ENCODE peak calls at places on chromosomes 11 and 22, in six cellular contexts. U, G, A, N, O and E are unnamed samples. For H3K4me1 and H3K27me3, the result is how much of the 10 kb centered on the place peaks cover.

GRCh38 chr11:129894281-129895125 is 875 bp downstream of the NFRKB start:
- DNase-seq in U (no peak), G (no peak), A (no peak), N (no peak), O (no peak), E (peak)

GRCh38 chr11:116732740-116733385 is 39.9 kb downstream of the BUD13 start:
- DNase-seq in U (peak), G (peak), A (peak), N (peak), O (peak), E (peak)

GRCh38 chr22:39518996-39519680 is 1.2 kb upstream of the ATF4 start:
- DNase-seq in U (no peak), G (no peak), A (no peak), N (no peak), O (no peak), E (no peak)

GRCh38 chr11:76577921-76578654 is 92.5 kb downstream of the LRRC32 start:
- DNase-seq in U (no peak), G (no peak), A (no peak), N (no peak), O (no peak), E (no peak)

GRCh38 chr11:61904539-61905048 is 12.8 kb downstream of the RAB3IL1 start:
- DNase-seq in U (no peak), G (peak), A (peak), N (no peak), O (peak), E (no peak)

GRCh38 chr11:12149672-12150225 is 39.4 kb downstream of the MICAL2 start:
- DNase-seq in U (no peak), G (peak), A (no peak), N (no peak), O (no peak), E (no peak)

GRCh38 chr11:46336781-46337180 is 10.5 kb upstream of the DGKZ start:
- DNase-seq in U (no peak), G (peak), A (no peak), N (no peak), O (no peak), E (no peak)

GRCh38 chr11:126608626-126609010 is 253.1 kb downstream of the ST3GAL4 start:
- DNase-seq in U (no peak), G (no peak), A (no peak), N (no peak), O (no peak), E (no peak)

GRCh38 chr11:134411887-134412507 is at the start of gene B3GAT1:
- DNase-seq in U (no peak), G (no peak), A (no peak), N (no peak), O (peak), E (no peak)

GRCh38 chr22:38065539-38065938 is 8.3 kb downstream of the PICK1 start:
- DNase-seq in U (no peak), G (no peak), A (no peak), N (no peak), O (no peak), E (no peak)

GRCh38 chr11:927871-928270 is 2.2 kb downstream of the AP2A2 start:
- DNase-seq in U (peak), G (no peak), A (no peak), N (no peak), O (no peak), E (peak)

GRCh38 chr11:10314199-10315072 is 9.6 kb downstream of the ADM start:
- DNase-seq in U (no peak), G (no peak), A (no peak), N (no peak), O (peak), E (peak)

GRCh38 chr11:96049426-96049825 is 125.5 kb upstream of the MTMR2 start:
- DNase-seq in U (no peak), G (no peak), A (no peak), N (no peak), O (no peak), E (no peak)
- H3K4me1 ChIP-seq in U (under half), G (under half), A (under half), N (under half), O (under half), E (under half)

GRCh38 chr11:36186340-36186739 is 102.9 kb downstream of the COMMD9 start:
- DNase-seq in U (no peak), G (no peak), A (no peak), N (no peak), O (no peak), E (no peak)
- H3K27me3 ChIP-seq in U (under half), G (under half), A (under half), N (under half), O (under half), E (under half)

GRCh38 chr11:120391854-120392253 is 55.6 kb downstream of the ARHGEF12 start:
- DNase-seq in U (no peak), G (no peak), A (no peak), N (no peak), O (no peak), E (no peak)

GRCh38 chr11:120392299-120392698 is 56.1 kb downstream of the ARHGEF12 start:
- DNase-seq in U (no peak), G (no peak), A (no peak), N (no peak), O (no peak), E (no peak)

GRCh38 chr11:120394119-120394518 is 57.9 kb downstream of the ARHGEF12 start:
- DNase-seq in U (no peak), G (no peak), A (no peak), N (no peak), O (no peak), E (no peak)

GRCh38 chr11:120391297-120391696 is 55.1 kb downstream of the ARHGEF12 start:
- DNase-seq in U (no peak), G (no peak), A (no peak), N (no peak), O (peak), E (no peak)

GRCh38 chr11:120392791-120393190 is 56.6 kb downstream of the ARHGEF12 start:
- DNase-seq in U (no peak), G (no peak), A (no peak), N (no peak), O (no peak), E (no peak)
- H3K4me1 ChIP-seq in U (under half), G (under half), A (under half), N (under half), O (under half), E (under half)

GRCh38 chr22:48054596-48054995 is 1292.1 kb downstream of the TBC1D22A start:
- DNase-seq in U (no peak), G (peak), A (no peak), N (no peak), O (no peak), E (no peak)

GRCh38 chr22:48055185-48055584 is 1292.7 kb downstream of the TBC1D22A start:
- DNase-seq in U (no peak), G (no peak), A (no peak), N (no peak), O (no peak), E (no peak)

GRCh38 chr22:48060266-48060665 is 1297.8 kb downstream of the TBC1D22A start:
- DNase-seq in U (no peak), G (no peak), A (no peak), N (no peak), O (no peak), E (no peak)

GRCh38 chr22:48055827-48056226 is 1293.4 kb downstream of the TBC1D22A start:
- DNase-seq in U (no peak), G (peak), A (no peak), N (no peak), O (no peak), E (no peak)

GRCh38 chr22:48057116-48057835 is 1294.8 kb downstream of the TBC1D22A start:
- DNase-seq in U (no peak), G (peak), A (no peak), N (no peak), O (no peak), E (no peak)
- H3K27me3 ChIP-seq in U (under half), G (under half), A (half or more), N (under half), O (under half), E (under half)

GRCh38 chr11:63845911-63846310 is 7.0 kb downstream of the MARK2 start:
- DNase-seq in U (no peak), G (no peak), A (no peak), N (no peak), O (no peak), E (no peak)
- H3K4me1 ChIP-seq in U (half or more), G (half or more), A (half or more), N (under half), O (half or more), E (half or more)

DNA sequence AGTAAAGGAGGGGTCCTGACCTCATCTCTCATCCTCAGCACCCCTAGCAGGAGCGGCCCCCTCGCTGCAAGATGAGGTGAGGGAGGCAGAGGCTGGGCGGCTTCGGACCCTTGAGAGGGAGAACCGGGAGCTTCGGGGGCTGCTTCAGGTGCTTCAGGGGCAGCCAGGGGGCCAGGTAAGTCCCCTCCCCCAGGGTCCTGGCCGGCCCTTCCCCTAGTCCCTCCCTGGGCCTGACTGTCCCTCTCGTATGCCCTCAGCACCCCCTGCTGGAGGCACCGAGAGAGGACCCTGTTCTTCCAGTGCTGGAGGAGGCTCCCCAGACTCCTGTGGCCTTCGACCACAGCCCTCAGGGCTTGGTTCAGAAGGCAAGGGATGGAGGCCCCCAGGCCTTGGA is 3.7 kb downstream of the CCDC88B start:
- DNase-seq in U (no peak), G (no peak), A (peak), N (no peak), O (no peak), E (no peak)
- H3K27me3 ChIP-seq in U (under half), G (under half), A (under half), N (under half), O (under half), E (under half)

DNA sequence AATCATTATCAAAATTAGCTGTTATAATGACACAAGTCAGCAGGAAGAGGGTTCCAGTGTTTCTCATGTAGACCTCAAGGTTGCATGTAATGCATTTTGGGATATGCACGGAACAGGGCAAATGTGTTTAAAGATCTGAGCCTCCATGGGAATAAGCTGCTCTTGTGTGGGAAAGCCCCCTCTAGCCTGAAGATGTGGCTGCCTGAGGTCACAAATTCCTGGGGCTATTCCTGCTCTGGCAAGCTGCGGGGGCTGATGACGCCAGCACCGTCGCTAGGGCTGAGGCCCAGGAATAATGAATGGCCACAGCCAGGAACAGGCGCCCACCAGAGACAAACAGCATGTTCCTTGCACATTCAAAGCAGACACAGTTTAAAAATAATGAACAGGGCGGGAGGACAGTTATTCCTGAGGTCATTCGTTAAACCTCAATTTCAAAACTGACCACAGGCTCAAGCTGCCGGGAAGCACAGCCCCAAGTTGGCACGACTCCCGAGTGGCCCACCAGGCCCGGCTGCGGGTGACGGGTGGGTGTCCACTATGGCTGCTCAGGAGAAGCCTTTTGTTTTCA is 11.7 kb downstream of the OSBPL5 start:
- DNase-seq in U (no peak), G (no peak), A (no peak), N (peak), O (no peak), E (no peak)
- H3K4me1 ChIP-seq in U (under half), G (under half), A (under half), N (under half), O (under half), E (under half)

DNA sequence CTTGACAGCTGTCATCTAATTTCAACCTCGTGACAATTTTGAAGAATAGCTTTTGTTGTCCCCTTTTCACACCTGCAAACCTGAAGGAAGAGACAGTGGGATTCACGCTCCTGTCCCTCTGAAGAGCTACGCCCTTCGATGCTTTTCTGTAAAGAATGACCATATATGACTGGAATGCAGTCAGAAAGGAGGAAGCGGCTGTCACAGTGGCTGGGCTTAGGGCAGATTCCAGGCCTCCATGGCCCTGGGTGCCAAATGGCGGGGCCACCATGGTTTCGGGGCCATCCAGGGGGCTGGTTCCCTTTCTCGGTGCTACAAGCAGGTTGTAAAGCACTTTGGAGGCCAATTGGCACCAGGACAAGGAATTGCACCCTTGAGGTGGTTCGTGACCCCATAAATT is 22.2 kb upstream of the FGF19 start:
- DNase-seq in U (no peak), G (no peak), A (no peak), N (no peak), O (no peak), E (no peak)
- H3K27me3 ChIP-seq in U (under half), G (under half), A (half or more), N (under half), O (under half), E (under half)

GRCh38 chr22:46140989-46141928 is 9.1 kb upstream of the PPARA start:
- DNase-seq in U (no peak), G (no peak), A (no peak), N (no peak), O (no peak), E (no peak)
- H3K4me1 ChIP-seq in U (under half), G (under half), A (under half), N (under half), O (under half), E (under half)

DNA sequence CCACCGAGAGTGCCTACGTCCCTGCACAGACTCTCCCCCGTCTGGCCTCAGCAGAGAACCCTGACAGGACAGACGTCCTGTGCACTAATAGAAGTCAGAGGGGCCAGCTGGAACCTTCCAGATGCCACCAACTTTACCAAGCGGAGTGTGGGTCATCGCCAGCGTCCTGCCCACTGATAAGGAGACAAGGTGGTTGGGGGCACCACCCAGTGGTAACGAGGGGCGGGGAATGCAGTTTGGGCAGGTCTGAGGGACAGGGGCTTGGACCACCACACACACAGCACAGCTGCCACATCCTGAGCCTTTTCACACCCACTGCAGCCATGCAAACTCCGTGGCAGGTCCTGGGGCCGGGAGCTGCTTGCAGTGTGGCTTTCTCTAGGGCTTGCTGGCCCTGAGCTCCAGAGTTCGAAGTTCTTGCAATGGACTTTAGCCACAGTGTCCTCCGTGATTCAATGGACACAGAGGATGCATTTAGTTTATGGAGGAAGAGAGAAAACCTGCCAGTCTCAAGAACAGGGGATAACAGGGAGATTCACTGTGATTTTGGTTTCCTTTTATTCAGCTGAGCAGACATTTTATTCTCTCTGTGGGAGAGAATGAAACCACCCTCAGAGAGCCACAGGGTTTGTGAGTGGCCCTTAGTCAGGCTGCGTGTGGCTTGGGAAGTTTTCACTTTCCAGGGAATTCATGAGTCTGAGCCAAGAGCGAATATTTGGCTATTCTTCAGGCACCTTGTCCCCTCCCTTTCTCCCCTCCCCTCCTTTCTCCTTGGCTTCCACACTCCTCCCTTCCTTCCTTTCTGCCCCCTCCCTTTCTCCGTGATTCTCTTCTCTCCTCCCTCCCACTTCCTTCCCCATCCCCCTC is 13.1 kb downstream of the MRGPRG start:
- DNase-seq in U (no peak), G (no peak), A (no peak), N (no peak), O (no peak), E (no peak)
- H3K27me3 ChIP-seq in U (under half), G (under half), A (under half), N (under half), O (under half), E (under half)